ENCODE peak calls at places on chromosomes 7 and 10, in six cellular contexts. One of them, this sample, is unnamed.

GRCh38 chr10:44759122-44759521 is 152.0 kb upstream of the TMEM72 start:
- DNase-seq in memory B cell: no peak
- DNase-seq in retina: no peak
- DNase-seq in cardiac muscle cell: no peak
- DNase-seq in heart right ventricle: no peak
- DNase-seq in activated CD4-positive, CD25-positive, alpha-beta regulatory T cell: no peak
- DNase-seq in this sample: no peak

GRCh38 chr10:88858493-88858892 is 6.8 kb upstream of the ANKRD22 start:
- DNase-seq in retina: no peak
- DNase-seq in cardiac muscle cell: no peak
- DNase-seq in activated CD4-positive, CD25-positive, alpha-beta regulatory T cell: no peak
- DNase-seq in memory B cell: no peak
- DNase-seq in heart right ventricle: no peak
- DNase-seq in this sample: no peak

GRCh38 chr10:54854389-54854788 is 53.4 kb upstream of the PCDH15 start:
- DNase-seq in cardiac muscle cell: no peak
- DNase-seq in memory B cell: no peak
- DNase-seq in heart right ventricle: no peak
- DNase-seq in activated CD4-positive, CD25-positive, alpha-beta regulatory T cell: no peak
- DNase-seq in retina: no peak
- DNase-seq in this sample: no peak

GRCh38 chr10:89158446-89158845 is 48.7 kb downstream of the CH25H start:
- DNase-seq in activated CD4-positive, CD25-positive, alpha-beta regulatory T cell: no peak
- DNase-seq in retina: no peak
- DNase-seq in cardiac muscle cell: no peak
- DNase-seq in heart right ventricle: no peak
- DNase-seq in memory B cell: no peak
- DNase-seq in this sample: no peak

GRCh38 chr10:118238573-118239240 is 103.4 kb downstream of the FAM204A start:
- DNase-seq in retina: no peak
- DNase-seq in heart right ventricle: no peak
- DNase-seq in cardiac muscle cell: peak
- DNase-seq in activated CD4-positive, CD25-positive, alpha-beta regulatory T cell: no peak
- DNase-seq in memory B cell: no peak
- DNase-seq in this sample: no peak

GRCh38 chr7:2651336-2651735 is 19.6 kb downstream of the TTYH3 start:
- DNase-seq in activated CD4-positive, CD25-positive, alpha-beta regulatory T cell: no peak
- DNase-seq in heart right ventricle: no peak
- DNase-seq in retina: no peak
- DNase-seq in cardiac muscle cell: peak
- DNase-seq in memory B cell: no peak
- DNase-seq in this sample: no peak

GRCh38 chr7:127968547-127968946 is 62.7 kb downstream of the LRRC4 start:
- DNase-seq in retina: no peak
- DNase-seq in cardiac muscle cell: peak
- DNase-seq in heart right ventricle: no peak
- DNase-seq in activated CD4-positive, CD25-positive, alpha-beta regulatory T cell: no peak
- DNase-seq in memory B cell: no peak
- DNase-seq in this sample: no peak

GRCh38 chr10:58373446-58373834 is 11.8 kb upstream of the TFAM start:
- DNase-seq in activated CD4-positive, CD25-positive, alpha-beta regulatory T cell: no peak
- DNase-seq in retina: no peak
- DNase-seq in cardiac muscle cell: no peak
- DNase-seq in heart right ventricle: no peak
- DNase-seq in memory B cell: no peak
- DNase-seq in this sample: no peak

GRCh38 chr7:36155811-36156361 is 2.8 kb downstream of the EEPD1 start:
- DNase-seq in retina: peak
- DNase-seq in heart right ventricle: peak
- DNase-seq in cardiac muscle cell: no peak
- DNase-seq in activated CD4-positive, CD25-positive, alpha-beta regulatory T cell: no peak
- DNase-seq in memory B cell: no peak
- DNase-seq in this sample: no peak

GRCh38 chr7:11786186-11786585 is 45.8 kb downstream of the THSD7A start:
- DNase-seq in memory B cell: no peak
- DNase-seq in cardiac muscle cell: peak
- DNase-seq in activated CD4-positive, CD25-positive, alpha-beta regulatory T cell: no peak
- DNase-seq in heart right ventricle: no peak
- DNase-seq in retina: no peak
- DNase-seq in this sample: no peak

GRCh38 chr10:3780766-3781457 is 4.1 kb downstream of the KLF6 start:
- DNase-seq in activated CD4-positive, CD25-positive, alpha-beta regulatory T cell: no peak
- DNase-seq in retina: no peak
- DNase-seq in heart right ventricle: no peak
- DNase-seq in memory B cell: no peak
- DNase-seq in cardiac muscle cell: peak
- DNase-seq in this sample: no peak

GRCh38 chr7:149196705-149197171 is 1.4 kb downstream of the ZNF282 start:
- DNase-seq in retina: no peak
- DNase-seq in activated CD4-positive, CD25-positive, alpha-beta regulatory T cell: no peak
- DNase-seq in memory B cell: peak
- DNase-seq in cardiac muscle cell: no peak
- DNase-seq in heart right ventricle: no peak
- DNase-seq in this sample: no peak

GRCh38 chr7:139111147-139111546 is 1.6 kb upstream of the ZC3HAV1 start:
- DNase-seq in heart right ventricle: no peak
- DNase-seq in activated CD4-positive, CD25-positive, alpha-beta regulatory T cell: no peak
- DNase-seq in memory B cell: no peak
- DNase-seq in cardiac muscle cell: no peak
- DNase-seq in retina: no peak
- DNase-seq in this sample: no peak

GRCh38 chr10:110918633-110919348 is at the start of gene BBIP1:
- DNase-seq in heart right ventricle: no peak
- DNase-seq in memory B cell: peak
- DNase-seq in activated CD4-positive, CD25-positive, alpha-beta regulatory T cell: no peak
- DNase-seq in retina: peak
- DNase-seq in cardiac muscle cell: peak
- DNase-seq in this sample: no peak

GRCh38 chr10:60921631-60922030 is 22.4 kb downstream of the RHOBTB1 start:
- DNase-seq in memory B cell: no peak
- DNase-seq in retina: no peak
- DNase-seq in heart right ventricle: no peak
- DNase-seq in activated CD4-positive, CD25-positive, alpha-beta regulatory T cell: no peak
- DNase-seq in cardiac muscle cell: no peak
- DNase-seq in this sample: no peak

GRCh38 chr7:67438913-67439312 is 442.3 kb downstream of the TYW1 start:
- DNase-seq in retina: no peak
- DNase-seq in activated CD4-positive, CD25-positive, alpha-beta regulatory T cell: no peak
- DNase-seq in heart right ventricle: no peak
- DNase-seq in cardiac muscle cell: no peak
- DNase-seq in memory B cell: no peak
- DNase-seq in this sample: no peak

GRCh38 chr7:23981758-23982157 is 271.7 kb downstream of the STK31 start:
- DNase-seq in heart right ventricle: no peak
- DNase-seq in cardiac muscle cell: no peak
- DNase-seq in activated CD4-positive, CD25-positive, alpha-beta regulatory T cell: no peak
- DNase-seq in retina: no peak
- DNase-seq in memory B cell: no peak
- DNase-seq in this sample: no peak

GRCh38 chr10:11305825-11306601 is 288.3 kb downstream of the CELF2 start:
- DNase-seq in memory B cell: no peak
- DNase-seq in retina: no peak
- DNase-seq in activated CD4-positive, CD25-positive, alpha-beta regulatory T cell: no peak
- DNase-seq in heart right ventricle: no peak
- DNase-seq in cardiac muscle cell: no peak
- DNase-seq in this sample: no peak

GRCh38 chr7:95469187-95469586 is 16.6 kb upstream of the ASB4 start:
- DNase-seq in heart right ventricle: no peak
- DNase-seq in activated CD4-positive, CD25-positive, alpha-beta regulatory T cell: no peak
- DNase-seq in cardiac muscle cell: no peak
- DNase-seq in memory B cell: no peak
- DNase-seq in retina: no peak
- DNase-seq in this sample: no peak

GRCh38 chr10:101152316-101152715 is 21.2 kb downstream of the TLX1 start:
- DNase-seq in cardiac muscle cell: no peak
- DNase-seq in heart right ventricle: no peak
- DNase-seq in memory B cell: no peak
- DNase-seq in retina: no peak
- DNase-seq in activated CD4-positive, CD25-positive, alpha-beta regulatory T cell: no peak
- DNase-seq in this sample: no peak

GRCh38 chr7:45984386-45985295 is 63.6 kb upstream of the IGFBP3 start:
- DNase-seq in activated CD4-positive, CD25-positive, alpha-beta regulatory T cell: no peak
- DNase-seq in cardiac muscle cell: no peak
- DNase-seq in retina: no peak
- DNase-seq in memory B cell: no peak
- DNase-seq in heart right ventricle: no peak
- DNase-seq in this sample: no peak

GRCh38 chr7:105794741-105795729 is 81.4 kb downstream of the ATXN7L1 start:
- DNase-seq in memory B cell: no peak
- DNase-seq in cardiac muscle cell: peak
- DNase-seq in heart right ventricle: peak
- DNase-seq in activated CD4-positive, CD25-positive, alpha-beta regulatory T cell: no peak
- DNase-seq in retina: no peak
- DNase-seq in this sample: no peak

GRCh38 chr7:5495581-5496375 is 72.1 kb upstream of the TNRC18 start:
- DNase-seq in heart right ventricle: peak
- DNase-seq in cardiac muscle cell: no peak
- DNase-seq in activated CD4-positive, CD25-positive, alpha-beta regulatory T cell: no peak
- DNase-seq in memory B cell: no peak
- DNase-seq in retina: no peak
- DNase-seq in this sample: no peak

GRCh38 chr10:51743146-51743545 is 43.8 kb upstream of the CSTF2T start:
- DNase-seq in cardiac muscle cell: peak
- DNase-seq in memory B cell: no peak
- DNase-seq in retina: peak
- DNase-seq in activated CD4-positive, CD25-positive, alpha-beta regulatory T cell: no peak
- DNase-seq in heart right ventricle: no peak
- DNase-seq in this sample: no peak

GRCh38 chr10:4781955-4782354 is 44.1 kb upstream of the AKR1E2 start:
- DNase-seq in activated CD4-positive, CD25-positive, alpha-beta regulatory T cell: no peak
- DNase-seq in cardiac muscle cell: no peak
- DNase-seq in memory B cell: no peak
- DNase-seq in retina: no peak
- DNase-seq in heart right ventricle: no peak
- DNase-seq in this sample: no peak

GRCh38 chr7:139739863-139740597 is 37.8 kb downstream of the HIPK2 start:
- DNase-seq in activated CD4-positive, CD25-positive, alpha-beta regulatory T cell: no peak
- DNase-seq in heart right ventricle: peak
- DNase-seq in memory B cell: no peak
- DNase-seq in cardiac muscle cell: no peak
- DNase-seq in retina: no peak
- DNase-seq in this sample: no peak

GRCh38 chr10:86113501-86113900 is 253.1 kb downstream of the GRID1 start:
- DNase-seq in activated CD4-positive, CD25-positive, alpha-beta regulatory T cell: no peak
- DNase-seq in cardiac muscle cell: no peak
- DNase-seq in memory B cell: no peak
- DNase-seq in retina: no peak
- DNase-seq in heart right ventricle: no peak
- DNase-seq in this sample: no peak

This sample was measured in mesothelial cell of epicardium.